ENCODE peak calls at places on chromosome 21, in five cellular contexts. J is stimulated activated CD8-positive, alpha-beta memory T cell treated with anti-CD3 and anti-CD28 coated beads, Interleukin-7, amount 100 ng/mL, for 1 hour; K is NCI-H1694; I is foreskin fibroblast; P is sciatic nerve. R is an unnamed sample.

GRCh38 chr21:33873116-33873515 is 42.5 kb downstream of the ATP5PO start:
- DNase-seq in J (no peak), K (no peak), I (no peak), P (no peak), R (no peak)

GRCh38 chr21:31802331-31802730 is 70.4 kb upstream of the SCAF4 start:
- DNase-seq in J (no peak), K (no peak), I (no peak), P (no peak), R (no peak)

GRCh38 chr21:44993321-44994015 is 53.6 kb downstream of the SLX9 start:
- DNase-seq in J (no peak), K (no peak), I (no peak), P (no peak), R (no peak)

GRCh38 chr21:21232320-21232719 is 234.1 kb downstream of the NCAM2 start:
- DNase-seq in J (no peak), K (peak; percentile 50), I (peak; percentile 59), P (no peak), R (peak; percentile 43)

GRCh38 chr21:45709127-45709526 is 65.6 kb downstream of the PCBP3 start:
- DNase-seq in J (no peak), K (no peak), I (peak; percentile 47), P (no peak), R (no peak)

GRCh38 chr21:42350899-42351543 is at the start of gene TFF2:
- DNase-seq in J (no peak), K (no peak), I (no peak), P (peak; percentile 37), R (no peak)

GRCh38 chr21:28421716-28422480 is 570.8 kb downstream of the LTN1 start:
- DNase-seq in J (no peak), K (no peak), I (peak; percentile 94), P (no peak), R (peak; percentile 18)

GRCh38 chr21:43331962-43332458 is 94.9 kb downstream of the SIK1 start:
- DNase-seq in J (no peak), K (no peak), I (peak; percentile 69), P (peak; percentile 82), R (peak; percentile 87)

GRCh38 chr21:34526618-34527290 is 14.7 kb upstream of the KCNE1 start:
- DNase-seq in J (no peak), K (no peak), I (peak; percentile 98), P (peak; percentile 77), R (peak; percentile 99)

GRCh38 chr21:33267250-33267649 is 1.1 kb downstream of the IL10RB start:
- DNase-seq in J (no peak), K (no peak), I (no peak), P (no peak), R (no peak)

GRCh38 chr21:35911412-35912191 is 148.7 kb downstream of the SETD4 start:
- DNase-seq in J (no peak), K (no peak), I (no peak), P (no peak), R (no peak)

GRCh38 chr21:46168659-46169386 is 13.4 kb upstream of the FTCD start:
- DNase-seq in J (no peak), K (peak; percentile 92), I (no peak), P (no peak), R (no peak)

GRCh38 chr21:42570362-42570761 is 56.7 kb downstream of the SLC37A1 start:
- DNase-seq in J (no peak), K (no peak), I (no peak), P (peak; percentile 42), R (no peak)

R was measured in HFFc6.